ENCODE peak calls at places on chromosomes 7 and 10, in eight cellular contexts. Q is prostate gland, T is breast epithelium, E is GM12892, V is stomach, Y is tibial nerve, C is A549, M is lower leg skin. H is an unnamed sample.
A peak's percentile ranks its signal among the peaks of the same experiment; 100 is the strongest.

GRCh38 chr10:95245425-95246055 is 45.3 kb downstream of the PDLIM1 start:
- DNase-seq in M (no peak), T (no peak), V (no peak), Y (no peak), C (no peak), E (peak; percentile 36), Q (no peak), H (no peak)

GRCh38 chr10:118373786-118374185 is 31.7 kb upstream of the FAM204A start:
- DNase-seq in V (no peak), C (no peak), E (no peak), Q (no peak), Y (no peak), M (no peak), T (no peak), H (no peak)

GRCh38 chr7:84083846-84084245 is 110.7 kb downstream of the SEMA3A start:
- DNase-seq in Y (no peak), E (no peak), M (no peak), V (no peak), C (no peak), Q (no peak), T (no peak), H (no peak)

GRCh38 chr10:70191906-70192305 is 21.6 kb upstream of the SAR1A start:
- DNase-seq in Q (no peak), C (no peak), M (no peak), T (no peak), E (no peak), Y (no peak), V (no peak), H (no peak)

GRCh38 chr10:131193923-131194322 is 117.6 kb downstream of the TCERG1L start:
- DNase-seq in Q (no peak), V (peak; percentile 14), T (no peak), C (no peak), E (no peak), M (peak; percentile 53), Y (no peak), H (no peak)

GRCh38 chr10:94626476-94626875 is 57.1 kb upstream of the CYP2C18 start:
- DNase-seq in M (no peak), C (no peak), V (no peak), Y (no peak), T (no peak), E (no peak), Q (no peak), H (no peak)

GRCh38 chr7:42091461-42092229 is 145.4 kb downstream of the GLI3 start:
- DNase-seq in Y (no peak), T (no peak), Q (peak; percentile 72), V (peak; percentile 37), E (no peak), C (no peak), M (no peak), H (no peak)

GRCh38 chr10:29917311-29917710 is 142.1 kb downstream of the JCAD start:
- DNase-seq in Y (no peak), E (no peak), M (no peak), T (no peak), Q (peak; percentile 68), C (no peak), V (peak; percentile 27), H (no peak)

GRCh38 chr7:129095258-129095657 is 40.3 kb upstream of the TNPO3 start:
- DNase-seq in C (no peak), M (no peak), T (no peak), V (no peak), Y (no peak), E (no peak), Q (no peak), H (no peak)

GRCh38 chr7:156379242-156380070 is 261.1 kb upstream of the RNF32 start:
- DNase-seq in C (no peak), T (no peak), V (no peak), Y (no peak), E (no peak), M (no peak), Q (peak; percentile 55), H (no peak)

GRCh38 chr10:70137135-70137534 is 4.5 kb upstream of the AIFM2 start:
- DNase-seq in Q (no peak), T (no peak), V (peak; percentile 16), M (peak; percentile 59), Y (no peak), C (no peak), E (no peak), H (peak; percentile 75)

GRCh38 chr7:22751341-22751740 is 24.3 kb downstream of the IL6 start:
- DNase-seq in V (no peak), C (no peak), T (no peak), Q (no peak), Y (no peak), E (no peak), M (no peak), H (no peak)

GRCh38 chr7:104469135-104469820 is 140.9 kb downstream of the LHFPL3 start:
- DNase-seq in Q (no peak), V (no peak), E (no peak), Y (no peak), C (no peak), M (no peak), T (no peak), H (no peak)

GRCh38 chr10:69411476-69411875 is 5.2 kb downstream of the TACR2 start:
- DNase-seq in V (no peak), Q (no peak), C (no peak), E (no peak), T (no peak), M (no peak), Y (no peak), H (peak; percentile 79)

GRCh38 chr10:44885710-44886109 is 25.4 kb upstream of the TMEM72 start:
- DNase-seq in C (no peak), V (no peak), Y (no peak), Q (no peak), E (no peak), M (peak; percentile 68), T (no peak), H (no peak)

GRCh38 chr10:71260622-71261325 is 48.4 kb downstream of the UNC5B start:
- DNase-seq in Q (no peak), M (no peak), Y (no peak), E (no peak), V (no peak), C (no peak), T (peak; percentile 47), H (no peak)

DNA sequence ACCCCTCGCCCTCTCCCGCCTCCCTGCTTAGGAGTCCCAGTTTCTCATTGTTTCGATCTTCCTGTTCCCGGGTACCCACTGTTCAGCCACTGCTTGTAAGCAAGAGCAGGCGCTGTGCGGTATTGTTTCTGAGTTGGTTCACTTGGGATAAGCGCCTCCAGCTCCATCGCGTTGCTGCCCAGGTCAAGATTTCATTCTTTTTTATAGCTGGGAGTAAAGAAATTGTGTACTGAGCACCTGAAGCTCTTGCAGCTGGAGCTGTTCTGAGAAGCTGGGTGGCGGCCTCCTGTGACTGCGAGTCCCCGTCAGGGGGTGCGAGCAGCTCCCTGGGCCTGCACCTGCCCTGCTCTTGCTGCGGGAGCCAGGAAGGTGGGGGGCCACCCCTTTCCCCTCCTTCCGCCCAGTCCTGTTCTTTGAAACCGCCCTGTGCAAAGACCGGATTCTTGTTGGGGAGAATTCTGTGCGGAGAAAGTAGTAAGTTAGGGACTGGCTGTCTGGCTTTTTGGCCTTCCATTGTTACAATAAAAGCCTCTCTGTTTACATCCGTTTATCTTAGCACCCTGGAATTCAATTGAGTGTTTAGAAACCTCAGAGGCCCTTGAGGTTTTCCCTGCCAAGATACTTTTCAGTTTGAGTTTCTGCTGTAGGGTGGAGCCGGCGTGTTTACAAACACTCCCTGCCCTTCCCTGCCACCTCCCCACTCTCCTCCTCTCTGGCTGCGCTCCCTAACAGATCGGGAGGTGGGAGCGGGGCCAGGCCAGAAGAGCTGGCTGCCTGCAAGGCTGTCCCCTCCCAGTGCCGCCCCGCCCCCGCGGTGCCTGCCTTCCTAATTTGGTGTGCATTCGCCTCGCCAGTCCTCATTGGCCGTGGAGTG is 30.8 kb upstream of the AP5Z1 start:
- DNase-seq in M (peak; percentile 100), T (peak; percentile 99), E (peak; percentile 65), Q (peak; percentile 100), C (peak; percentile 96), V (peak; percentile 97), Y (peak; percentile 98), H (peak; percentile 91)
- TF ChIP-seq POLR2A in M (no peak), T (no peak), E (peak; percentile 28), Q (peak; percentile 47), C (no peak), V (no peak), Y (no peak), H (no peak)

GRCh38 chr7:148163246-148163645 is 427.3 kb upstream of the C7orf33 start:
- DNase-seq in Y (no peak), E (no peak), Q (no peak), C (no peak), V (no peak), T (no peak), M (no peak), H (no peak)
- TF ChIP-seq POLR2A in Y (no peak), E (no peak), Q (no peak), C (no peak), V (no peak), T (no peak), M (no peak), H (no peak)

DNA sequence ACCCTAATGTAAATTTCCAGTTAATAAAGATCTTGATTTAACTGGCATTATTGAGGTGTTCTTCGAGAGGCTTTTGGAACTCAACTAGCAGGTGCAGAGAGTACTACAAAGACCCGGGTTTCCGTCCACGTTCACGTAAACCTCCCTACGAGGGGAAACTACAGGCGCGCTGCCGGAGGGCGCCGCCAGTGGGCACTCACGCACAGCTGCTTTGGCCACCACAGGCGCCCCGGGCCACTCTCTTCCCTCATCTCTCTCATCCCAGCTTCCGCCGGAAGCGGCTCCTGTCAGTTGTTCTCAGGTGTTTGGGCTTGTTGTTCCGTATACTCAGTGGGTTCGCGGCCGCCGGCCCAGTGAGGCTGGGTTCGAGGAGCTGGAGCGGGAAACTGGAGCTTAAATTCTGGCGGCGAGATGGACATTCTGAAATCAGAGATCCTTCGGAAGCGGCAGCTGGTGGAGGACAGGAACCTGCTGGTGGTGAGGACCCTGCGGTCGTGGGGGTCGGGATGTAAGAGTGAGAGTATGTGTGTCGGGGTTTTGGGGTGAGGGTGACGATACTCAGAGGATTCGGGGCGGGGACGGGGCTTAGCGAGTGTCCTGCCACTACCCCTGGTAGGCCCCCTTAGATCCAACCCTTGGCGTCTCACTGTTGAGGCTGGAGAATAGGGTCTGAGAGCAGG is at the start of gene PRPF18:
- DNase-seq in C (peak; percentile 98), V (peak; percentile 96), T (peak; percentile 90), Q (peak; percentile 90), E (peak; percentile 92), M (peak; percentile 98), Y (peak; percentile 82), H (peak; percentile 96)
- TF ChIP-seq POLR2A in C (peak; percentile 63), V (no peak), T (no peak), Q (peak; percentile 11), E (peak; percentile 89), M (no peak), Y (no peak), H (peak; percentile 76)

GRCh38 chr7:29480934-29481625 is 82.6 kb upstream of the PRR15 start:
- DNase-seq in E (no peak), M (no peak), C (no peak), Y (no peak), T (no peak), Q (no peak), V (no peak), H (no peak)

GRCh38 chr7:29479606-29480200 is 83.9 kb upstream of the PRR15 start:
- DNase-seq in Q (no peak), C (no peak), V (no peak), Y (no peak), M (no peak), T (no peak), E (no peak), H (no peak)

GRCh38 chr7:29482056-29482455 is 81.6 kb upstream of the PRR15 start:
- DNase-seq in Y (no peak), C (no peak), V (no peak), T (no peak), E (no peak), M (no peak), Q (no peak), H (no peak)

GRCh38 chr7:29478687-29479086 is 84.9 kb upstream of the PRR15 start:
- DNase-seq in V (no peak), Y (no peak), T (no peak), M (no peak), E (no peak), Q (no peak), C (no peak), H (no peak)

GRCh38 chr7:29480456-29480855 is 83.2 kb upstream of the PRR15 start:
- DNase-seq in V (peak; percentile 72), Q (peak; percentile 29), T (no peak), E (no peak), M (no peak), C (no peak), Y (no peak), H (no peak)
- TF ChIP-seq POLR2A in V (no peak), Q (no peak), T (no peak), E (no peak), M (no peak), C (no peak), Y (no peak), H (no peak)